ENCODE peak calls at places on chromosomes 1 and 21, in four cellular contexts. R is Calu3, C is IMR-90, Q is spleen. Z is an unnamed sample.

GRCh38 chr1:25898223-25899015 is 7.8 kb downstream of the STMN1 start:
- DNase-seq in R (no peak), C (no peak), Q (no peak), Z (no peak)

GRCh38 chr1:160143695-160144094 is 7.7 kb upstream of the ATP1A4 start:
- DNase-seq in R (no peak), C (no peak), Q (no peak), Z (no peak)

GRCh38 chr1:39089811-39090519 is 63.8 kb downstream of the NDUFS5 start:
- DNase-seq in R (no peak), C (no peak), Q (no peak), Z (peak)

GRCh38 chr1:205827623-205828022 is 14.6 kb upstream of the SLC41A1 start:
- DNase-seq in R (no peak), C (no peak), Q (no peak), Z (no peak)

GRCh38 chr1:150789396-150789795 is 18.7 kb downstream of the CTSK start:
- DNase-seq in R (peak), C (no peak), Q (no peak), Z (no peak)

GRCh38 chr1:78420185-78420584 is 70.6 kb upstream of the PTGFR start:
- DNase-seq in R (no peak), C (peak), Q (no peak), Z (no peak)

GRCh38 chr1:90711696-90712095 is 5.4 kb downstream of the BARHL2 start:
- DNase-seq in R (no peak), C (no peak), Q (no peak), Z (no peak)

GRCh38 chr1:23020731-23021130 is 1.5 kb downstream of the KDM1A start:
- DNase-seq in R (no peak), C (no peak), Q (no peak), Z (no peak)

GRCh38 chr1:79845951-79846350 is 839.4 kb upstream of the ADGRL4 start:
- DNase-seq in R (no peak), C (peak), Q (no peak), Z (peak)

GRCh38 chr21:35581640-35582039 is 478.7 kb downstream of the SETD4 start:
- DNase-seq in R (no peak), C (no peak), Q (no peak), Z (no peak)

GRCh38 chr1:236354330-236355147 is 39.5 kb upstream of the EDARADD start:
- DNase-seq in R (no peak), C (no peak), Q (no peak), Z (no peak)

GRCh38 chr1:16717174-16718108 is 22.9 kb upstream of the RNU1-4 start:
- DNase-seq in R (no peak), C (no peak), Q (peak), Z (peak)

GRCh38 chr1:41098657-41099207 is 77.2 kb upstream of the SLFNL1 start:
- DNase-seq in R (no peak), C (no peak), Q (no peak), Z (no peak)

GRCh38 chr21:43603641-43604504 is 55.4 kb downstream of the HSF2BP start:
- DNase-seq in R (no peak), C (peak), Q (no peak), Z (no peak)

GRCh38 chr1:145871994-145872411 is 13.1 kb upstream of the PIAS3 start:
- DNase-seq in R (no peak), C (peak), Q (peak), Z (peak)

GRCh38 chr1:30319765-30320580 is 403.4 kb downstream of the MATN1 start:
- DNase-seq in R (no peak), C (no peak), Q (no peak), Z (no peak)

GRCh38 chr1:53057134-53057533 is 4.9 kb upstream of the PODN start:
- DNase-seq in R (no peak), C (no peak), Q (no peak), Z (no peak)

GRCh38 chr1:117970251-117970650 is 40.7 kb downstream of the WDR3 start:
- DNase-seq in R (no peak), C (no peak), Q (no peak), Z (no peak)

GRCh38 chr1:32801096-32801713 is 16.0 kb downstream of the YARS1 start:
- DNase-seq in R (no peak), C (peak), Q (no peak), Z (peak)

GRCh38 chr1:208025036-208025435 is 114.1 kb upstream of the CD34 start:
- DNase-seq in R (no peak), C (no peak), Q (no peak), Z (no peak)

GRCh38 chr1:203424861-203425667 is 50.5 kb upstream of the PRELP start:
- DNase-seq in R (no peak), C (peak), Q (no peak), Z (no peak)

GRCh38 chr1:21589618-21590017 is 79.5 kb downstream of the RAP1GAP start:
- DNase-seq in R (no peak), C (no peak), Q (no peak), Z (no peak)

GRCh38 chr1:239952348-239953307 is 139.1 kb upstream of the FMN2 start:
- DNase-seq in R (peak), C (no peak), Q (no peak), Z (no peak)

GRCh38 chr1:162550925-162551324 is 10.6 kb upstream of the UAP1 start:
- DNase-seq in R (no peak), C (no peak), Q (no peak), Z (no peak)

GRCh38 chr1:211326528-211327340 is at the start of gene TRAF5:
- DNase-seq in R (peak), C (peak), Q (peak), Z (no peak)

GRCh38 chr1:226202246-226202645 is 15.7 kb upstream of the ACBD3 start:
- DNase-seq in R (no peak), C (no peak), Q (no peak), Z (no peak)

GRCh38 chr21:36210779-36211659 is 54.4 kb downstream of the DOP1B start:
- DNase-seq in R (no peak), C (no peak), Q (peak), Z (no peak)

GRCh38 chr1:20551945-20552727 is at the start of gene FAM43B:
- DNase-seq in R (no peak), C (no peak), Q (no peak), Z (no peak)

DNA sequence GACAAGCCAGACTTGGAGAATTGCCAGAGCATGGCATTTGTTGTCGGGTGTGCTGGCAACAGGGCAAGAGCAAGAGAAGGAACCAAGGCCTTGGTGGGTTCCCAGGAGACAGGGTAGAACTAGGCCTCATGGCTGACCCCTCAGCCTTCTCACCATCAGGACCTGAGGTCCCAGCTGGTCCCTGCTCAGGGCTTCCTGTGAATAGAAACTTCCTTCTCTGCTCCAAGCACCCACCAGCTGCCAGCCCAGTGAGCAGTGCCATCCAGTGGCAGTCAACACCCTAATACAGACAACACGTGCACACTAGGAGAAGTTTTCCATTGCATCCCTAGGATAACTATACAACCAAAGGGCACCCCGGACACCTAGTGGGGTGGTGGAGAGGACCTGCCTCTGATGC is 22.8 kb downstream of the S100A6 start:
- DNase-seq in R (no peak), C (no peak), Q (no peak), Z (no peak)
- TF ChIP-seq CTCF in R (no peak), C (no peak), Q (no peak), Z (peak)

DNA sequence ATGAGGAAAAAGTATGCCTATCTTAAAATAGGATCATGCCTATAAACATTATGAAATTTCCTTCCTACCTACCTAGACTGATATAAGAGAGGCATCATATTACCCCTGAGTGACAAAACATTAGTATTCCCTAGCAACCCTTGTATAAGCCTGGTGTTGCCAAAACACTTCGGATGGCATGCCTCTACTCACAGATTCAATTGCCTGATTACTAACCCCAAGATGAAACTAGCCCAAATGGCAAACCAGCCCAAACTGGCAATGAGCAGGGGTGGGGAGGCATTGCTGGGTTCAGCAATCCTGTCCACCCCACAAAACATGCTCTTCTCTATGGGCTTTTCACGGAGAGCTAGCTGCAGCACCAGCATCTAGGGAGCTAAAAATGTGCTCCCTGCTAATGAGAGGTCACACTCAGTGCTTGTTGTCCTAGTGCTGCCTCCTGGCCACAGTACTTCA is 13.9 kb downstream of the PALMD start:
- DNase-seq in R (peak), C (peak), Q (no peak), Z (peak)
- TF ChIP-seq CTCF in R (no peak), C (no peak), Q (no peak), Z (no peak)

GRCh38 chr1:99621340-99621901 is 24.5 kb upstream of the PALMD start:
- DNase-seq in R (no peak), C (peak), Q (no peak), Z (no peak)
- TF ChIP-seq CTCF in R (no peak), C (no peak), Q (no peak), Z (no peak)

DNA sequence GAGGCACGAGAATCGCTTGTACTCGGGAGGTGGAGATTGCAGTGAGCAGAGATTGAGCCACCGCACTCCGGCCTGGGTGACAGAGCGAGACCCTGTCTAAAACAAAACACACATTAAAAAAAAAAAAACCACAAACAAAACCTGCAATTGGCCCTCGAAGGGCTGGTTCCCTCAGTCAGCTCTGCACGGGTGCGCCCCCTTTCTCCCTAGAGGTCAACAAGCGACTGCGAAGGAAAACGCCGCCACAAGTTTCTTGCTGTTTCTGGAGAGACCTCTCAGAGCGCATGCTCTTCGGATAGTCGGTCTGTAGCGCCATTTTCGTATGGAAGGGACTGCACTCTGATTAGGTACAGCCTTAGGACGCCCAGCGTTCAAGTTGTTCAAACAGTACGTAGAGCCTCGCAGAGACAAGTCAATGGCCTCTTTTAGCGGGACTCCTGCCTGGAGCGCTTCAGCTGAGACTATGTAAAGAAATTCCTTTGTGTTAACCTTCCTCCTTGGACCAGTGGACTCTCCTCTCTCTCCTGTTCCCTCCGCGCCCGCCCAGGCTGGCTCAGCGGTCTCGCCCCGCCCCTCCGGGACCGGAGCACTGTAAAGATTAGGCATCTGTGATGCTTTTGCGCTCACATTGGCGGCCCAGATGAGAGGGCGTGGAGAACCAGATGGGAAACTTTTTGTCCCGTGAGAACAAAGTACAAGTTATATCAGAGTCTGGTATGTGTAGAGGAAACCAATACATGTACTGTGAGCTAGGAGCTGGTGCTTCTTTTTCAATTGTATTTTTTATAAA is 1.0 kb upstream of the CDC14A start:
- DNase-seq in R (peak), C (peak), Q (peak), Z (peak)
- TF ChIP-seq CTCF in R (peak), C (no peak), Q (no peak), Z (peak)

Z was measured in HFFc6.